ENCODE peak calls at places on chromosome 21, in five cellular contexts. L, J, G, V and T are unnamed samples.

GRCh38 chr21:35048706-35049617 is at the start of gene RUNX1:
- DNase-seq in L (no peak), J (peak; percentile 67), G (peak; percentile 99), V (peak; percentile 79), T (peak; percentile 67)

GRCh38 chr21:38359090-38359489 is 102.3 kb downstream of the KCNJ15 start:
- DNase-seq in L (no peak), J (no peak), G (no peak), V (no peak), T (no peak)

GRCh38 chr21:33950425-33951079 is 34.9 kb upstream of the ATP5PO start:
- DNase-seq in L (no peak), J (no peak), G (no peak), V (no peak), T (no peak)

GRCh38 chr21:33058468-33059318 is 11.2 kb upstream of the OLIG1 start:
- DNase-seq in L (no peak), J (no peak), G (no peak), V (no peak), T (no peak)

GRCh38 chr21:44353200-44353970 is at the start of gene TRPM2:
- DNase-seq in L (no peak), J (no peak), G (no peak), V (no peak), T (no peak)

GRCh38 chr21:36852293-36852692 is 114.2 kb downstream of the HLCS start:
- DNase-seq in L (no peak), J (no peak), G (no peak), V (peak; percentile 7), T (no peak)

GRCh38 chr21:33899199-33899598 is 16.4 kb downstream of the ATP5PO start:
- DNase-seq in L (no peak), J (no peak), G (no peak), V (no peak), T (no peak)

GRCh38 chr21:44349416-44349846 is 4.0 kb upstream of the TRPM2 start:
- DNase-seq in L (no peak), J (no peak), G (no peak), V (no peak), T (no peak)

GRCh38 chr21:38796426-38796825 is 9.3 kb upstream of the ETS2 start:
- DNase-seq in L (no peak), J (peak; percentile 76), G (no peak), V (no peak), T (no peak)

GRCh38 chr21:38476385-38476784 is 21.9 kb downstream of the ERG start:
- DNase-seq in L (no peak), J (no peak), G (no peak), V (no peak), T (no peak)

GRCh38 chr21:45388611-45389296 is 16.2 kb upstream of the COL18A1 start:
- DNase-seq in L (no peak), J (no peak), G (no peak), V (no peak), T (no peak)

GRCh38 chr21:45392206-45392971 is 12.6 kb upstream of the COL18A1 start:
- DNase-seq in L (no peak), J (no peak), G (no peak), V (no peak), T (no peak)

GRCh38 chr21:45391743-45392079 is 13.3 kb upstream of the COL18A1 start:
- DNase-seq in L (no peak), J (no peak), G (no peak), V (no peak), T (no peak)

GRCh38 chr21:45390831-45391742 is 13.9 kb upstream of the COL18A1 start:
- DNase-seq in L (no peak), J (no peak), G (no peak), V (no peak), T (no peak)

GRCh38 chr21:45390121-45390751 is 14.7 kb upstream of the COL18A1 start:
- DNase-seq in L (no peak), J (no peak), G (no peak), V (no peak), T (no peak)
- TF ChIP-seq CTCF in L (no peak), J (no peak), G (no peak), V (no peak), T (no peak)

GRCh38 chr21:42621166-42621827 is 32.1 kb upstream of the PDE9A start:
- DNase-seq in L (no peak), J (no peak), G (no peak), V (peak; percentile 38), T (no peak)

GRCh38 chr21:42623684-42624083 is 29.7 kb upstream of the PDE9A start:
- DNase-seq in L (no peak), J (no peak), G (no peak), V (no peak), T (no peak)

GRCh38 chr21:42622284-42622683 is 31.1 kb upstream of the PDE9A start:
- DNase-seq in L (no peak), J (no peak), G (no peak), V (no peak), T (no peak)

GRCh38 chr21:42619841-42620240 is 33.6 kb upstream of the PDE9A start:
- DNase-seq in L (no peak), J (no peak), G (no peak), V (no peak), T (no peak)

GRCh38 chr21:42621828-42622199 is 31.6 kb upstream of the PDE9A start:
- DNase-seq in L (peak; percentile 27), J (no peak), G (no peak), V (no peak), T (peak; percentile 61)
- H3K27me3 ChIP-seq in L (no peaks in the 10 kb centered on the region), J (peaks cover 6% of the 10 kb centered on the region), G (peaks cover 98% of the 10 kb centered on the region), V (peaks cover 5% of the 10 kb centered on the region), T (peaks cover 40% of the 10 kb centered on the region)

GRCh38 chr21:45532826-45533730 is 9.2 kb downstream of the SLC19A1 start:
- DNase-seq in L (no peak), J (no peak), G (no peak), V (no peak), T (no peak)
- TF ChIP-seq CTCF in L (no peak), J (no peak), G (no peak), V (no peak), T (no peak)

DNA sequence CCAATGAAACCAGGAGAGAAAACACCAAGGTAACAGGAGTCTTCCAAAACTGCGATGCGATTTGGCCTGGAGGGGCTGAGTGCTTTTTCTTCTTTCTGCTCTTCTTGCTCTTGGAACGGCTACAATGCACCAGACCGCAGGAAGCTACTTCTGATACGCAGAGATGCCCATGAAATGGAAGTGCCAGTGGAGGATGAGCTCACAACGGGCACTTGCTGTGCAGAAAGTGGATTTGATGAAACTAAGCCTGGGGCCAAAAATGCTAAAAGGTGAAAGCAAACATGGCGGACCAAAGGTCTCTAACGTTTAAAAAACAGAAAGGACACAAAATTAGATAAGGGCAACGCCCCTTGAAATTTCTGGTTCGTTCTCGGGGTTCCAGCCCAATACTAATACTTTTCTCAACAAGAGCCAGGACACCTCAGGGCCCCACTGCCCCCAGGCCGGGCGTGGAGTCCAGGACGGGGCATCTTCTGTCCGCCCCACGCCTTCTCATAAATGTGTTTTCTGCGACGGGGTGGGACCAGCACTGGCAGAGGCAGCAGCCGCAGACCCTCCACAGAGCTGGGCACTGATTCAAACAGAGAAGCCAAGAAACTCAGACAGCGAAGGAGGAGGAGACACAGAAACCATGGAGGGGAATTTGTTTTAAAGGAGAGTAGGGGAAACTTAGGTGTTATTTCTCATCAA is 101.3 kb downstream of the CRYAA start:
- DNase-seq in L (no peak), J (no peak), G (no peak), V (no peak), T (no peak)
- H3K27me3 ChIP-seq in L (no peaks in the 10 kb centered on the region), J (peaks cover 1% of the 10 kb centered on the region), G (peaks cover 29% of the 10 kb centered on the region), V (peaks cover 6% of the 10 kb centered on the region), T (peaks cover 22% of the 10 kb centered on the region)

GRCh38 chr21:30962013-30962412 is 76.3 kb downstream of the KRTAP19-8 start:
- DNase-seq in L (no peak), J (no peak), G (no peak), V (no peak), T (no peak)
- TF ChIP-seq CTCF in L (peak; percentile 22), J (no peak), G (no peak), V (no peak), T (no peak)

DNA sequence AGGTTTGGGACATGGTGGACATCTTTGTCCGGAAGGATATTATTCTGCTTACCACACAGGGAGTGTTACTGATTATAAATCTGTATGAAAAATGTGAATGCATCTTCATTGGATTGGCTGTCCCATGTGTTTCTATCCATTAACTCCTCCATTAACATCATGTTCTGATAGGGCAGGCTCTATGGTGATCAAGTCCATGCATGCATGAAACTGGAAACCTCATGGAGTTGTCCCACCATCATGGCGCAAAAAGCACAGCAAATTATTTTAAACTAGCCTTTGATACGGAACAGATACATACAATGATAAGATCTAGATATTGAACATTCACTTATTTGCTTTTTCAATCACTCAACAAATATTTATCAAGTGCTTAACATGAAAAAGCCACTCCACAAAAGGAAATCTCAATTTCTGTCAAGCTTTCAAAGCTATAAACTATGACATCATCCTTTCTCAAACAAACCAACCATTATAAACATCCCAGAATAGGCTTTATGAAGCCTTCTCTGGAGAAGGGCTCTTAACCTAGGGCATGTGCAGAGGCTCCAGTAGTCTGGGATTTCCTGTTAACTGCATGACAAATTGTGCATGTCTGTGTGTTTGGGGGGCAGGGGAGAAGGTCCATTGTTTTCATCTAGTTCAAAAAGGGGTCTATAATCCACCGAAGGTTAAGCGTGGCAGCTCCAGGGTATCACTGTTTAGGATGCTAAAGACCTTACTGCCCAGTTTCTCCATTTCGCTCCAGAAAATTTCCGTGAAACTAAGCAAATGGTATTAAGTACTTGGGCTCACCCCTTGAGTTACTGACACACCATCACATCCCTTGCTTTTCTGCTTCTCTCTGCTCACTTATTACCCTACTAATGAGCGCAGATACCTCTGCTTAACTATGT is 46.1 kb downstream of the ADAMTS1 start:
- DNase-seq in L (no peak), J (no peak), G (no peak), V (peak; percentile 69), T (no peak)
- H3K27me3 ChIP-seq in L (no peaks in the 10 kb centered on the region), J (no peaks in the 10 kb centered on the region), G (no peaks in the 10 kb centered on the region), V (peaks cover 1% of the 10 kb centered on the region), T (no peaks in the 10 kb centered on the region)

DNA sequence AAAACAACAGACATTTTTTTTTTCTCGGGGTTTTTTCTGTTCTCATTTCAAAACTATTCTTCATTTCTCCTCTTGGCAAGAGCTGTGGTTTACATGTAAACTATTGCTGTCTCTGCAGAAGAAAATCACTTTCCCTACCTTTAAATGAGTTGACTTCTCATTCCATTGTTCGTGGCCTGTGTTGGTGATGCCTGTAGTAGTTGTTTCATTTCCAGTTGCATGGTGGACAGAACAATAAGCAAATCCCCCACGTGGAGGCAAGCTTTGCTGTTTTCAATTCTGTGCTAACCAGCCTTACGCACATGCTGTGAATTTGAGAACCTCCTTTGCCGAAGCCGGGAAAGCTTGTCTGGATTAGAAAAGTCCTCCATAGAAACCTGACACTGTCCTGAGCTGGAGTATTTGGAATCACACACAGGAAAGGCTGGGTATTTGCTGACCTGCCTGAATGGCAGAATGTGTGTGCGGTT is 26.2 kb upstream of the MAP3K7CL start:
- DNase-seq in L (no peak), J (no peak), G (no peak), V (peak; percentile 77), T (no peak)
- TF ChIP-seq CTCF in L (no peak), J (no peak), G (no peak), V (peak; percentile 31), T (no peak)